ENCODE peak calls at places on chromosomes 2 and 18, in six cellular contexts. One of them, this sample, is unnamed.

GRCh38 chr2:196750291-196750923 is 49.1 kb downstream of the GTF3C3 start:
- DNase-seq in fibroblast of mammary gland: no peak
- DNase-seq in AG10803: no peak
- DNase-seq in RWPE1: no peak
- DNase-seq in sigmoid colon: no peak
- DNase-seq in IMR-90: no peak
- DNase-seq in this sample: no peak

GRCh38 chr2:238843476-238843875 is 4.4 kb upstream of the TWIST2 start:
- DNase-seq in IMR-90: no peak
- DNase-seq in fibroblast of mammary gland: no peak
- DNase-seq in sigmoid colon: no peak
- DNase-seq in RWPE1: no peak
- DNase-seq in AG10803: peak
- DNase-seq in this sample: no peak

GRCh38 chr2:20282916-20283592 is 58.1 kb upstream of the SDC1 start:
- DNase-seq in IMR-90: peak
- DNase-seq in fibroblast of mammary gland: peak
- DNase-seq in sigmoid colon: peak
- DNase-seq in RWPE1: no peak
- DNase-seq in AG10803: peak
- DNase-seq in this sample: no peak

GRCh38 chr2:232310189-232310588 is 68.4 kb upstream of the ALPP start:
- DNase-seq in AG10803: no peak
- DNase-seq in sigmoid colon: no peak
- DNase-seq in fibroblast of mammary gland: no peak
- DNase-seq in IMR-90: no peak
- DNase-seq in RWPE1: no peak
- DNase-seq in this sample: no peak

GRCh38 chr2:57549642-57550102 is 496.9 kb upstream of the VRK2 start:
- DNase-seq in RWPE1: no peak
- DNase-seq in IMR-90: no peak
- DNase-seq in fibroblast of mammary gland: peak
- DNase-seq in AG10803: no peak
- DNase-seq in sigmoid colon: no peak
- DNase-seq in this sample: no peak

GRCh38 chr2:105697781-105698449 is 46.8 kb upstream of the NCK2 start:
- DNase-seq in IMR-90: no peak
- DNase-seq in sigmoid colon: no peak
- DNase-seq in AG10803: no peak
- DNase-seq in RWPE1: no peak
- DNase-seq in fibroblast of mammary gland: no peak
- DNase-seq in this sample: no peak

GRCh38 chr2:49189512-49190225 is 35.4 kb upstream of the FSHR start:
- DNase-seq in sigmoid colon: no peak
- DNase-seq in fibroblast of mammary gland: no peak
- DNase-seq in RWPE1: no peak
- DNase-seq in AG10803: no peak
- DNase-seq in IMR-90: no peak
- DNase-seq in this sample: no peak

GRCh38 chr2:138327967-138328366 is 173.6 kb upstream of the SPOPL start:
- DNase-seq in sigmoid colon: no peak
- DNase-seq in RWPE1: no peak
- DNase-seq in fibroblast of mammary gland: no peak
- DNase-seq in IMR-90: no peak
- DNase-seq in AG10803: no peak
- DNase-seq in this sample: no peak

GRCh38 chr2:3313845-3314375 is 63.7 kb downstream of the EIPR1 start:
- DNase-seq in fibroblast of mammary gland: no peak
- DNase-seq in sigmoid colon: peak
- DNase-seq in AG10803: peak
- DNase-seq in RWPE1: no peak
- DNase-seq in IMR-90: no peak
- DNase-seq in this sample: no peak

GRCh38 chr2:207939342-207940108 is 85.8 kb downstream of the PLEKHM3 start:
- DNase-seq in sigmoid colon: no peak
- DNase-seq in AG10803: no peak
- DNase-seq in fibroblast of mammary gland: no peak
- DNase-seq in IMR-90: no peak
- DNase-seq in RWPE1: peak
- DNase-seq in this sample: no peak

GRCh38 chr2:217220228-217221013 is 360.6 kb upstream of the TNP1 start:
- DNase-seq in IMR-90: no peak
- DNase-seq in AG10803: peak
- DNase-seq in sigmoid colon: no peak
- DNase-seq in RWPE1: no peak
- DNase-seq in fibroblast of mammary gland: peak
- DNase-seq in this sample: no peak

GRCh38 chr2:148944536-148944935 is 69.5 kb downstream of the KIF5C start:
- DNase-seq in RWPE1: no peak
- DNase-seq in sigmoid colon: no peak
- DNase-seq in AG10803: no peak
- DNase-seq in IMR-90: no peak
- DNase-seq in fibroblast of mammary gland: no peak
- DNase-seq in this sample: no peak

GRCh38 chr2:207845202-207845864 is 75.6 kb upstream of the FZD5 start:
- DNase-seq in IMR-90: no peak
- DNase-seq in sigmoid colon: no peak
- DNase-seq in fibroblast of mammary gland: no peak
- DNase-seq in AG10803: no peak
- DNase-seq in RWPE1: no peak
- DNase-seq in this sample: no peak

GRCh38 chr2:140242889-140243288 is 1462.7 kb upstream of the NXPH2 start:
- DNase-seq in sigmoid colon: no peak
- DNase-seq in AG10803: no peak
- DNase-seq in IMR-90: no peak
- DNase-seq in fibroblast of mammary gland: no peak
- DNase-seq in RWPE1: no peak
- DNase-seq in this sample: no peak

GRCh38 chr2:122081743-122082142 is 326.3 kb downstream of the TSN start:
- DNase-seq in RWPE1: no peak
- DNase-seq in fibroblast of mammary gland: no peak
- DNase-seq in sigmoid colon: no peak
- DNase-seq in IMR-90: no peak
- DNase-seq in AG10803: no peak
- DNase-seq in this sample: no peak

GRCh38 chr2:100235098-100235497 is 87.2 kb downstream of the LONRF2 start:
- DNase-seq in IMR-90: peak
- DNase-seq in fibroblast of mammary gland: no peak
- DNase-seq in sigmoid colon: no peak
- DNase-seq in RWPE1: no peak
- DNase-seq in AG10803: no peak
- DNase-seq in this sample: no peak

GRCh38 chr2:151827564-151828142 is 568 bp downstream of the ARL5A start:
- DNase-seq in sigmoid colon: peak
- DNase-seq in AG10803: peak
- DNase-seq in RWPE1: peak
- DNase-seq in fibroblast of mammary gland: peak
- DNase-seq in IMR-90: peak
- DNase-seq in this sample: no peak

GRCh38 chr18:48827321-48828200 is 123.2 kb downstream of the SMAD7 start:
- DNase-seq in RWPE1: no peak
- DNase-seq in fibroblast of mammary gland: peak
- DNase-seq in AG10803: peak
- DNase-seq in sigmoid colon: peak
- DNase-seq in IMR-90: peak
- DNase-seq in this sample: peak

GRCh38 chr2:229141626-229142025 is 129.5 kb downstream of the PID1 start:
- DNase-seq in fibroblast of mammary gland: peak
- DNase-seq in IMR-90: peak
- DNase-seq in AG10803: peak
- DNase-seq in sigmoid colon: no peak
- DNase-seq in RWPE1: peak
- DNase-seq in this sample: no peak

GRCh38 chr2:127437056-127437455 is 18.8 kb downstream of the PROC start:
- DNase-seq in sigmoid colon: no peak
- DNase-seq in IMR-90: no peak
- DNase-seq in RWPE1: no peak
- DNase-seq in fibroblast of mammary gland: no peak
- DNase-seq in AG10803: no peak
- DNase-seq in this sample: no peak

GRCh38 chr2:52269696-52270485 is 1238.0 kb upstream of the NRXN1 start:
- DNase-seq in sigmoid colon: no peak
- DNase-seq in IMR-90: peak
- DNase-seq in AG10803: peak
- DNase-seq in RWPE1: no peak
- DNase-seq in fibroblast of mammary gland: peak
- DNase-seq in this sample: no peak

GRCh38 chr2:230944123-230944653 is 19.1 kb upstream of the GPR55 start:
- DNase-seq in sigmoid colon: no peak
- DNase-seq in RWPE1: no peak
- DNase-seq in AG10803: no peak
- DNase-seq in fibroblast of mammary gland: no peak
- DNase-seq in IMR-90: no peak
- DNase-seq in this sample: no peak

GRCh38 chr2:11778923-11779757 is 32.7 kb downstream of the LPIN1 start:
- DNase-seq in fibroblast of mammary gland: peak
- DNase-seq in IMR-90: peak
- DNase-seq in AG10803: peak
- DNase-seq in sigmoid colon: peak
- DNase-seq in RWPE1: peak
- DNase-seq in this sample: no peak

GRCh38 chr2:726158-726557 is 49.0 kb upstream of the TMEM18 start:
- DNase-seq in RWPE1: peak
- DNase-seq in IMR-90: no peak
- DNase-seq in sigmoid colon: no peak
- DNase-seq in AG10803: no peak
- DNase-seq in fibroblast of mammary gland: no peak
- DNase-seq in this sample: no peak

GRCh38 chr2:39834426-39834825 is 55.4 kb upstream of the THUMPD2 start:
- DNase-seq in RWPE1: no peak
- DNase-seq in sigmoid colon: no peak
- DNase-seq in fibroblast of mammary gland: no peak
- DNase-seq in IMR-90: no peak
- DNase-seq in AG10803: no peak
- DNase-seq in this sample: no peak

GRCh38 chr2:215830313-215830712 is 183.0 kb downstream of the MREG start:
- DNase-seq in sigmoid colon: peak
- DNase-seq in AG10803: peak
- DNase-seq in fibroblast of mammary gland: peak
- DNase-seq in RWPE1: peak
- DNase-seq in IMR-90: peak
- DNase-seq in this sample: no peak

GRCh38 chr18:61702007-61702406 is 190.8 kb downstream of the RNF152 start:
- DNase-seq in AG10803: peak
- DNase-seq in sigmoid colon: no peak
- DNase-seq in RWPE1: peak
- DNase-seq in IMR-90: peak
- DNase-seq in fibroblast of mammary gland: peak
- DNase-seq in this sample: no peak

GRCh38 chr2:106852103-106852502 is 33.9 kb downstream of the ST6GAL2 start:
- DNase-seq in sigmoid colon: no peak
- DNase-seq in IMR-90: no peak
- DNase-seq in AG10803: no peak
- DNase-seq in RWPE1: no peak
- DNase-seq in fibroblast of mammary gland: no peak
- DNase-seq in this sample: no peak
- TF ChIP-seq CTCF in sigmoid colon: no peak
- TF ChIP-seq CTCF in IMR-90: no peak
- TF ChIP-seq CTCF in AG10803: no peak
- TF ChIP-seq CTCF in RWPE1: no peak
- TF ChIP-seq CTCF in fibroblast of mammary gland: no peak
- TF ChIP-seq CTCF in this sample: peak

DNA sequence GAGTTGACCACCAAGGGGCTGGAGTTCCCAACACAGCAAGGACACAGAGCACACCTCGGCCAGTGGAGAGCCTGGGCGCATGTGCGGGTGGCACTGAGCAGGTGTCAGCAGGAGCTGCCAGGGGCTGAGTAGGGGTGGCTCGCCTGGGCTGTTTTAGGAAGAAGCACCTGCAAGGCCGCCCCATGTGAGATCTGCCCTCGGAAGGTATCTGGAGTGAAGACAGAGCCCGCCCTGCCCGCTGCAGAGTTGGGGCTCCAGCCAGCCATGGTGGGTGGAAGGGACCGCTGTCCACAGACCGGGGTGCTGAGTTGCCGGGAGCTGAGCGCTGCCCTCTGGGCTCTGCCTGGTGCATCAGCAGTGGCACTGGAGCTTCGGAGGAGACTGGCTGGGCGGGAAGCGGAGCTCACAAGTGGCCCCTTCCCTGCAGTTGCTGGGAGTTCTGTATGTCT is 35.2 kb downstream of the MTERF4 start:
- DNase-seq in RWPE1: no peak
- DNase-seq in sigmoid colon: peak
- DNase-seq in AG10803: no peak
- DNase-seq in fibroblast of mammary gland: no peak
- DNase-seq in IMR-90: no peak
- DNase-seq in this sample: no peak
- TF ChIP-seq CTCF in RWPE1: no peak
- TF ChIP-seq CTCF in sigmoid colon: no peak
- TF ChIP-seq CTCF in AG10803: peak
- TF ChIP-seq CTCF in fibroblast of mammary gland: no peak
- TF ChIP-seq CTCF in IMR-90: no peak
- TF ChIP-seq CTCF in this sample: peak

GRCh38 chr18:54127759-54128378 is 96.6 kb downstream of the MBD2 start:
- DNase-seq in AG10803: peak
- DNase-seq in IMR-90: peak
- DNase-seq in sigmoid colon: no peak
- DNase-seq in fibroblast of mammary gland: peak
- DNase-seq in RWPE1: no peak
- DNase-seq in this sample: no peak
- TF ChIP-seq CTCF in AG10803: peak
- TF ChIP-seq CTCF in IMR-90: peak
- TF ChIP-seq CTCF in sigmoid colon: no peak
- TF ChIP-seq CTCF in fibroblast of mammary gland: peak
- TF ChIP-seq CTCF in RWPE1: peak
- TF ChIP-seq CTCF in this sample: peak

DNA sequence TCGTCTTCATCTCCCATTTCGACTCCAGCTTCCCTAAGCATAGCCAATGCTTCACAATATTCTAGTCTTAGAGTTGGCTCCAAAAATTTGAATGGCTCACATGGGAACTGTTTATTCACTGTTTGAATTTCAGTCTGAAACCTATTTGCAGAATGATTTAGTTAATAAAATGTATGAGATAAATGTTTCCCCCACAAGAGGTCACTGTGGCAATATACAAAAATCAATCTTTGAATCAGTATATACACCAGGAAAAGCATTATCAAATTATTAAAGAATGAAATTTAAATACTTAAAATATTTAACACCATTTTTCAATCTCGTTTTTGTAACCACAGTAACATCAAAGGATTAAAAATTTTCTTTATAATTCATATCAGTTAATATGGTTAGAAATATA is 40.0 kb upstream of the MCM6 start:
- DNase-seq in IMR-90: peak
- DNase-seq in AG10803: peak
- DNase-seq in RWPE1: peak
- DNase-seq in fibroblast of mammary gland: peak
- DNase-seq in sigmoid colon: no peak
- DNase-seq in this sample: no peak
- TF ChIP-seq CTCF in IMR-90: peak
- TF ChIP-seq CTCF in AG10803: peak
- TF ChIP-seq CTCF in RWPE1: peak
- TF ChIP-seq CTCF in fibroblast of mammary gland: peak
- TF ChIP-seq CTCF in sigmoid colon: no peak
- TF ChIP-seq CTCF in this sample: peak

This sample was measured in chondrocyte.